ENCODE peak calls at places on chromosomes 1 and 21, in eight cellular contexts. K is right atrium auricular region, E is IMR-90, V is mesenchymal stem cell, T is ovary, P is spleen, W is right lobe of liver, Z is caudate nucleus. B is an unnamed sample.
A peak's percentile ranks its signal among the peaks of the same experiment; 100 is the strongest.

GRCh38 chr1:6445062-6445763 is 20.6 kb downstream of the ESPN start:
- DNase-seq in T (no peak), Z (no peak), P (no peak), E (peak; percentile 15), W (peak; percentile 87), V (peak; percentile 29), K (no peak), B (peak; percentile 15)

GRCh38 chr1:247332215-247332900 is 691 bp upstream of the ZNF496 start:
- DNase-seq in T (peak; percentile 59), P (peak; percentile 91), Z (peak; percentile 53), E (peak; percentile 42), K (no peak), W (peak; percentile 62), V (peak; percentile 49), B (peak; percentile 75)

GRCh38 chr21:45030637-45031218 is 43.7 kb upstream of the ADARB1 start:
- DNase-seq in V (peak; percentile 20), P (no peak), K (no peak), T (no peak), W (no peak), E (no peak), Z (no peak), B (no peak)

GRCh38 chr1:205915354-205915990 is 27.8 kb downstream of the SLC26A9 start:
- DNase-seq in V (no peak), W (no peak), E (no peak), K (peak; percentile 58), P (no peak), Z (no peak), T (no peak), B (no peak)

GRCh38 chr1:193111641-193112090 is 6.5 kb upstream of the GLRX2 start:
- DNase-seq in E (peak; percentile 87), Z (peak; percentile 0), P (no peak), K (peak; percentile 80), T (peak; percentile 61), V (peak; percentile 88), W (peak; percentile 81), B (peak; percentile 26)

GRCh38 chr1:82366694-82367093 is 566.0 kb downstream of the ADGRL2 start:
- DNase-seq in P (no peak), W (no peak), V (no peak), T (no peak), E (no peak), K (no peak), Z (no peak), B (no peak)

GRCh38 chr1:50458507-50458906 is 35.3 kb upstream of the DMRTA2 start:
- DNase-seq in K (no peak), E (no peak), P (no peak), W (no peak), T (no peak), Z (no peak), V (no peak), B (no peak)

GRCh38 chr1:45097079-45097478 is 85.0 kb downstream of the UROD start:
- DNase-seq in K (no peak), P (no peak), V (no peak), E (no peak), T (no peak), W (no peak), Z (no peak), B (no peak)

GRCh38 chr1:241839369-241839990 is 8.5 kb upstream of the EXO1 start:
- DNase-seq in Z (no peak), E (no peak), W (no peak), T (no peak), P (no peak), K (no peak), V (no peak), B (no peak)

GRCh38 chr1:1858382-1859086 is 32.4 kb downstream of the GNB1 start:
- DNase-seq in P (peak; percentile 78), V (peak; percentile 92), Z (peak; percentile 41), E (peak; percentile 81), T (peak; percentile 60), W (peak; percentile 60), K (peak; percentile 94), B (peak; percentile 23)

GRCh38 chr1:234978397-234979291 is 150.0 kb downstream of the TOMM20 start:
- DNase-seq in Z (peak; percentile 80), P (peak; percentile 92), V (peak; percentile 91), W (peak; percentile 88), T (no peak), E (peak; percentile 93), K (peak; percentile 79), B (peak; percentile 60)

DNA sequence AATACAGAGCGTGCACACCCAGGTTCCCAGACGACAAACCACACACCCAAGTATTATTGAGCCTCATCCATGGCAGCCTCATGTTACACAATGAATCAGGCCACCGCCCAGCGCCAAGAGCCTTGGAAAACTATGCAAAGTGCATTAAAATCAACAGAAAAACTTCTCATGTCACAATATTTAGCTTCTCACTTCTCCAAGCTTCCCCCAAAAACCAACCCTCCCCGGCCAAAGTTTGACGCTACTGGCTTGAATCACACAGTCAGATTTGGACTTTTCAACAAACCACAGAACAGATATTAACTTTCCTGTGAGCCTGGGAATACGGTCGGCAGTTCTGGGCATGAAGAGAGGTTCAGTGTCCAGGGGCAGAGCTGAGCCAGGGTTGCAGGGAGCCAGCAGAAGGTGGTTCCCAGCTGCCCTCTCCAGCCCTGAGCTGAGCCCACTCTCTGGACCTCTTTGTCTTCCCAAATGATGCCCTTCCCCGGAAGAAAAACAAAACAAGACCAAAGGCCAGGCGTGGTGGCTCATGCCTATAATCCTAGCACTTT is 71.1 kb downstream of the SETD4 start:
- DNase-seq in W (no peak), K (peak; percentile 80), Z (no peak), E (no peak), T (no peak), P (no peak), V (no peak), B (no peak)
- H3K27ac ChIP-seq in W (no peak overlapping the region), K (peak overlapping the region; percentile 29), Z (no peak overlapping the region), E (no peak overlapping the region), T (no peak overlapping the region), P (no peak overlapping the region), V (no peak overlapping the region), B (no peak overlapping the region)

DNA sequence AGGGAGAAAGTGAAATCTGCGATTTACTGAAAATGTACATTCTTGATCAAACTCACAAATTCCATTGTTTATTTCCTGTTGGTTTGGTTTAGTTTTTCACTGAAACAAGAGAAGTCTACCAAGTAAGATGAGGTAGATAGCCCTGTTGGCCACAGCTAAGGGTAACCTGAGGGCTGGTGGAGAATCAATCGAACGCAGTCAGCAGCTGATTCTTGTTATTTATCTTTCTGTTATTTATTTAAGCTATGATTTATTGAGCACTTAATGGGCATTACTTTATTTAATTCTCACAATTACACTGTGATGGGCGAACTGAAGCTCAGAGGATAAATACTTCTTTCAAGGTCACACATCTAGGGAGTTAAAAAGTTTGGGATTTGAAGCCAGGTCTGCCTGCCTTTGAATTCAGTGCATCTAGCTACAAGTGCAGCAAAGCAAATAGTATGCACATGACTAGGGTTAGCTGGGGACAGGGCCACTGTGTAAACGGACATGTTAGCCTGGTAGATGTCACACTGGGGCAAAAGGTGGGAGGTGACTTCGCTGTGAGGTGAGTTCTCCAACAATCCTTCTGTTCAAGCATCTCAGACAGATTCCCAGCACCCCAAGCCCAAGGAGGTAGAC is 106.5 kb upstream of the GADD45A start:
- DNase-seq in V (no peak), Z (no peak), P (no peak), E (no peak), K (peak; percentile 46), T (no peak), W (peak; percentile 80), B (no peak)
- H3K27ac ChIP-seq in V (no peak overlapping the region), Z (no peak overlapping the region), P (no peak overlapping the region), E (no peak overlapping the region), K (no peak overlapping the region), T (no peak overlapping the region), W (no peak overlapping the region), B (no peak overlapping the region)

GRCh38 chr1:19480282-19480681 is 5.1 kb downstream of the CAPZB start:
- DNase-seq in E (no peak), T (no peak), K (no peak), V (no peak), Z (no peak), W (no peak), P (no peak), B (no peak)

GRCh38 chr1:19479351-19480120 is 5.8 kb downstream of the CAPZB start:
- DNase-seq in K (no peak), V (no peak), W (no peak), E (no peak), T (no peak), Z (no peak), P (no peak), B (no peak)

GRCh38 chr1:19477284-19478240 is 7.8 kb downstream of the CAPZB start:
- DNase-seq in W (no peak), V (peak; percentile 41), T (no peak), P (peak; percentile 88), Z (no peak), K (peak; percentile 75), E (no peak), B (no peak)

GRCh38 chr1:19476440-19477190 is 8.7 kb downstream of the CAPZB start:
- DNase-seq in E (peak; percentile 79), T (no peak), K (no peak), V (peak; percentile 90), P (peak; percentile 85), Z (no peak), W (no peak), B (no peak)

DNA sequence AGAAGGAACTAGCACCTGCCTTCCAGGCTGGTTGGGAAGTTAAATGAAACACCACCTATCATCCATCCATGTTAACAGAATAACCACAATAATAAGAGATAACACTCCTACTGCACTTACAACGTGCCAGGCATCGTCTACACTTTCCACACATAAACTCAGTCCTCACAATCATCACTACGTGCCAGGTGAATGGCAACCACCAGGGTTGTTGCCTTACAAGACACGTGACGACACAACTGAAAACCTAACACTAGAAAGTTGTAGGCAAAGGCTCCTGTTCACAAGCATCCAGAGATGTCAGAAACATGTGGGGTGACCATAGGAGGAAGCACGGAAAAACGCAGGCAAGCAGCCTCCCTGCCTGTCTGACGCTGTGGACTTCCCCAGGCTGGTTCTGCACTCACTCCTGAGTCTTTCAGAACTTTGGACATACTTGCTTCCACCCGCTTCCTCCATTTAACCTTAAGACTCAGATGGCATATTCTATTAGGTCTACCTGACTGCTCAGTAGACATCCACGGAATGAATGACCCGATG is 7.0 kb downstream of the CAPZB start:
- DNase-seq in P (no peak), W (no peak), Z (no peak), V (no peak), K (no peak), T (no peak), E (no peak), B (no peak)
- H3K27ac ChIP-seq in P (peak overlapping the region; percentile 100), W (peak overlapping the region; percentile 38), Z (no peak overlapping the region), V (no peak overlapping the region), K (peak overlapping the region; percentile 62), T (no peak overlapping the region), E (no peak overlapping the region), B (no peak overlapping the region)

GRCh38 chr1:54380285-54380882 is 25.8 kb downstream of the SSBP3 start:
- DNase-seq in E (no peak), W (no peak), V (no peak), K (no peak), T (no peak), P (no peak), Z (no peak), B (no peak)

GRCh38 chr1:54381524-54381923 is 24.7 kb downstream of the SSBP3 start:
- DNase-seq in T (no peak), P (no peak), Z (no peak), W (no peak), K (no peak), E (no peak), V (no peak), B (no peak)

GRCh38 chr1:54384471-54384870 is 21.7 kb downstream of the SSBP3 start:
- DNase-seq in V (no peak), T (no peak), P (no peak), W (no peak), K (no peak), Z (no peak), E (no peak), B (no peak)

GRCh38 chr1:54385727-54386022 is 20.5 kb downstream of the SSBP3 start:
- DNase-seq in W (no peak), K (no peak), P (no peak), Z (no peak), V (no peak), E (no peak), T (no peak), B (no peak)

GRCh38 chr1:54384921-54385726 is 21.1 kb downstream of the SSBP3 start:
- DNase-seq in K (no peak), V (peak; percentile 47), E (peak; percentile 53), Z (no peak), T (no peak), W (no peak), P (no peak), B (no peak)
- H3K27ac ChIP-seq in K (peak overlapping the region; percentile 80), V (no peak overlapping the region), E (peak overlapping the region; percentile 41), Z (no peak overlapping the region), T (no peak overlapping the region), W (no peak overlapping the region), P (peak overlapping the region; percentile 51), B (peak overlapping the region; percentile 8)